ENCODE peak calls at places on chromosome 7, in eight cellular contexts. U is breast epithelium; B is upper lobe of right lung; Y is heart left ventricle; N is CD8-positive, alpha-beta memory T cell; G is uterus; Q is AG04450; S is dorsolateral prefrontal cortex. I is an unnamed sample.

GRCh38 chr7:117993377-117994003 is 120.2 kb upstream of the CTTNBP2 start:
- DNase-seq in G (peak; percentile 48), N (no peak), U (no peak), Y (no peak), S (peak; percentile 48), B (no peak), Q (no peak), I (no peak)

GRCh38 chr7:73976761-73977625 is 51.0 kb upstream of the ELN start:
- DNase-seq in Q (no peak), G (no peak), S (no peak), B (peak; percentile 51), Y (peak; percentile 10), N (no peak), U (no peak), I (no peak)

GRCh38 chr7:134897936-134898335 is 88.4 kb upstream of the AGBL3 start:
- DNase-seq in G (no peak), U (no peak), S (no peak), B (no peak), Y (no peak), Q (no peak), N (no peak), I (no peak)

GRCh38 chr7:1906988-1907745 is 237.1 kb downstream of the ELFN1 start:
- DNase-seq in N (no peak), Q (no peak), B (no peak), Y (peak; percentile 9), U (no peak), S (no peak), G (no peak), I (no peak)

GRCh38 chr7:64886956-64887545 is 16.0 kb upstream of the ZNF273 start:
- DNase-seq in N (no peak), Q (no peak), B (no peak), G (peak; percentile 1), S (no peak), Y (peak; percentile 6), U (peak; percentile 11), I (no peak)

GRCh38 chr7:134541-134940 is 57.8 kb upstream of the FAM20C start:
- DNase-seq in G (no peak), Y (no peak), U (no peak), Q (no peak), B (no peak), S (no peak), N (no peak), I (no peak)

GRCh38 chr7:117090820-117091219 is 137.5 kb downstream of the ST7 start:
- DNase-seq in S (no peak), Y (no peak), U (no peak), Q (no peak), G (no peak), N (no peak), B (no peak), I (no peak)

GRCh38 chr7:574661-575395 is 55.2 kb upstream of the PDGFA start:
- DNase-seq in G (no peak), B (no peak), S (no peak), Y (no peak), N (no peak), Q (no peak), U (no peak), I (no peak)

GRCh38 chr7:64882341-64883112 is 20.5 kb upstream of the ZNF273 start:
- DNase-seq in Y (peak; percentile 84), G (no peak), Q (no peak), S (peak; percentile 55), U (peak; percentile 47), B (peak; percentile 78), N (no peak), I (no peak)

GRCh38 chr7:1283941-1284742 is 51.5 kb downstream of the UNCX start:
- DNase-seq in U (no peak), N (no peak), S (no peak), Q (no peak), Y (no peak), B (no peak), G (no peak), I (no peak)

GRCh38 chr7:117132385-117133120 is 179.3 kb downstream of the ST7 start:
- DNase-seq in Y (no peak), U (no peak), G (no peak), Q (peak; percentile 67), S (no peak), B (no peak), N (no peak), I (no peak)

GRCh38 chr7:137933270-137934017 is 68.4 kb downstream of the CREB3L2 start:
- DNase-seq in G (peak; percentile 77), Y (no peak), U (peak; percentile 48), Q (no peak), S (no peak), B (no peak), N (no peak), I (no peak)

GRCh38 chr7:4099651-4100050 is 582.4 kb upstream of the FOXK1 start:
- DNase-seq in U (no peak), N (no peak), S (no peak), G (no peak), B (no peak), Q (no peak), Y (no peak), I (no peak)

GRCh38 chr7:100890640-100891521 is 1.4 kb upstream of the UFSP1 start:
- DNase-seq in G (no peak), Y (peak; percentile 34), S (no peak), N (no peak), B (no peak), U (no peak), Q (no peak), I (no peak)
- H3K27ac ChIP-seq in G (peak overlapping the region; percentile 92), Y (peak overlapping the region; percentile 89), S (no peak overlapping the region), N (peak overlapping the region; percentile 43), B (peak overlapping the region; percentile 88), U (peak overlapping the region; percentile 80), Q (peak overlapping the region; percentile 75), I (peak overlapping the region; percentile 70)

DNA sequence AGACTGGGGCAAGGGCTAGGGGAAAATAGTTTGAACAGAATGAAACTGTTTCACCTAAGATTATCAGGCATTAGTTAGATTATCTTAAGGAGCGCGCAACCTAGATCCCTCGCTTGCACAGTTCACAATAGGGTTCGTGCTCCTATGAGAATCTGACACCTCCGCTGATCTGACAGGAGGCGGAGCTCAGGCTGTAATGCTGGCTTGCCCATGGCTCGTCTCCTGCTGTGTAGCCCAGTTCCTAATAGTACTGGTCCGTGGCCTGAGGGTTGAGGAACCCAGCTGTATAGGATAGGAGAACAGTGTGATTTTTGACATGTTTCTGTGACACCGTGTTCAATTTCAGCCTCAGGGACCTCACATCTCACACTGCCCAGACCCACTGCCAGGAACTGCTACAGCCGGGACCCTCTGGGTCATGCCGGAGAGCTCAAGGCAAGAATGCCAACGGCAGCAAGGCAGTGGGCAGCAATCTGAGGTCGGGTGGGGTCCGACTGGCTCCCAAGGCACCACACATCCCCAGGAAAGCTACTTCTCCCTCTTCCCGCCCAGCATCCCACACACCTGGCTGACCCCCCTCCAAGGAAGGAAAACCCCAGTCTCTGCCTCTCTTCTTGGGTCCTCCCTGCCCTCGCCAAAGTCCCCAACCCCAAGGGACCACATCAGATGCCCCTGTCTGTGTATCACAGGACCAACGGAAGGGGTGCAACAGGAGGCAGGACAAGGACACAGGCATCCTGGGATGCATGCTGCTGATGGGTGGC is 31.7 kb downstream of the CAMK2B start:
- DNase-seq in G (no peak), U (peak; percentile 8), Q (no peak), Y (peak; percentile 64), B (peak; percentile 47), S (peak; percentile 2), N (no peak), I (no peak)
- H3K27me3 ChIP-seq in G (no peaks in the 10 kb centered on the region), U (peaks cover 13% of the 10 kb centered on the region), Q (peaks cover 58% of the 10 kb centered on the region), Y (no peaks in the 10 kb centered on the region), B (peaks cover 37% of the 10 kb centered on the region), S (no peaks in the 10 kb centered on the region), N (peaks cover 5% of the 10 kb centered on the region), I (no peaks in the 10 kb centered on the region)

GRCh38 chr7:119640861-119641260 is 632.1 kb upstream of the KCND2 start:
- DNase-seq in B (no peak), Q (no peak), G (no peak), Y (no peak), S (no peak), N (no peak), U (no peak), I (no peak)

GRCh38 chr7:119640326-119640725 is 632.6 kb upstream of the KCND2 start:
- DNase-seq in G (no peak), S (no peak), N (no peak), U (no peak), B (no peak), Y (no peak), Q (no peak), I (no peak)

GRCh38 chr7:119643558-119643957 is 629.4 kb upstream of the KCND2 start:
- DNase-seq in S (no peak), G (no peak), Y (no peak), Q (no peak), N (no peak), U (no peak), B (no peak), I (no peak)
- H3K27ac ChIP-seq in S (no peak overlapping the region), G (no peak overlapping the region), Y (no peak overlapping the region), Q (no peak overlapping the region), N (no peak overlapping the region), U (no peak overlapping the region), B (no peak overlapping the region), I (no peak overlapping the region)

DNA sequence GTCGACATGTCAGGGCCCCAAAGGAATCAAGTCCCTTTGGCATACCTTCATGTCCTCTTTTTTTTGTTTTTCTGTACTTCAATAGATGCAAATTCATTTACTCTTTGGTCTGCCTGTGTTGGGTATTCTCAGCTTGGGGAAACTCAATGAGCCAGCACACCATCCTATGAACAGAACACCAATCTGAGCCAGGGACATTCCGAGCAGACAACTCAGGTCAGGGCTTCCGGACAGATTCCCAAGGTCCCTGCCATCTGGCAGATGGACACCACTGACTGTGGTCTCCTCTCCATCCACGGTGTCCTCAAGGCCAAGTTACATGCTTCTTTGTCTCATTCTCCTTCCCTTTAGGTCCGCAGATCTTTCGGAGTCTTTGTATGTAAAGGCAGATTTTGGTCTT is 129.5 kb downstream of the NRF1 start:
- DNase-seq in Y (no peak), S (no peak), N (no peak), G (no peak), U (no peak), B (no peak), Q (no peak), I (no peak)
- H3K27me3 ChIP-seq in Y (no peaks in the 10 kb centered on the region), S (no peaks in the 10 kb centered on the region), N (no peaks in the 10 kb centered on the region), G (no peaks in the 10 kb centered on the region), U (no peaks in the 10 kb centered on the region), B (no peaks in the 10 kb centered on the region), Q (no peaks in the 10 kb centered on the region), I (no peaks in the 10 kb centered on the region)

DNA sequence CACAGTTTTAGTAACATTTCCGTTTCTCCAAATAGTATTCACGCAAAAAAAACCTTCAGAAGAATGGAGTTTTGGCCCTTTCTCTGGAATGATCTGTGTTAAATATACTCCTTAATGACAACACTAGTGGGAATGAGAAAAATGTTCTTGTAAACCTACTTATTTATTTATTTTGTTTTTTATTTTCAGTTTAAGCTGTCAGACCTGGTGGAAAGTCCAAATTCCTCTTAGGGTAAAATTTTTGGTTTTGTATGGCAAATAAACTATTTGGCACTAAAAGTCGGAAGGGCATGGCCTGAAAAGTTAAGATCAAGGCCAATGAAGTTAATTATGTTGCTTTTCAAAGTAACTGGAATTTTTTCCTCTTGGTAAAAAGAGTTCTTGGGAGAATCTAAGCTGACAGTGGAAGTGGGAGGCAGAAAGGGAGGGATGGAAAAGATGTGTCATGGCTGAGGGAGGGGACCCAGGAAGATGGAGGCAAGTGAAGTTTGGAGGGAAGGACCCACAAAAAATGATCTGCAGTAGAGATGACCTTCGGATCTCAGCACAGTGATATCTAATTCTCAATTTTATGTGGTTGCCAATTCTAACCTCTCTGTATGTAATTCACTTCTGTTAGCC is 33.5 kb upstream of the VPS41 start:
- DNase-seq in N (no peak), B (no peak), Y (no peak), G (no peak), Q (no peak), U (no peak), S (no peak), I (no peak)
- H3K27ac ChIP-seq in N (no peak overlapping the region), B (no peak overlapping the region), Y (no peak overlapping the region), G (no peak overlapping the region), Q (no peak overlapping the region), U (no peak overlapping the region), S (no peak overlapping the region), I (peak overlapping the region; percentile 83)

I was measured in thoracic aorta.